ENCODE peak calls at places on chromosomes 12 and 14, in eight cellular contexts. E, P, J, Y, L, Q, M and H are unnamed samples.

GRCh38 chr14:21860172-21860571 is 186.6 kb upstream of the OR4E1 start:
- DNase-seq in E (peak), L (no peak), M (no peak), Y (no peak), P (no peak), Q (peak), J (peak), H (no peak)

GRCh38 chr14:102594514-102595175 is 2.2 kb downstream of the RCOR1 start:
- DNase-seq in L (peak), E (peak), Q (peak), J (peak), Y (no peak), P (peak), M (peak), H (peak)

GRCh38 chr14:103113774-103114173 is 9.5 kb upstream of the TNFAIP2 start:
- DNase-seq in E (no peak), P (no peak), M (no peak), Y (no peak), L (no peak), Q (no peak), J (no peak), H (no peak)

GRCh38 chr12:31363826-31364225 is 37.9 kb upstream of the SINHCAF start:
- DNase-seq in P (no peak), J (no peak), L (no peak), Y (no peak), E (no peak), M (no peak), Q (no peak), H (no peak)

GRCh38 chr12:107393043-107393725 is 292.4 kb upstream of the PWP1 start:
- DNase-seq in J (no peak), P (no peak), Y (no peak), L (no peak), E (no peak), M (no peak), Q (no peak), H (no peak)

GRCh38 chr12:30462249-30462648 is 233.4 kb downstream of the IPO8 start:
- DNase-seq in J (no peak), Y (no peak), P (no peak), E (no peak), M (no peak), L (no peak), Q (no peak), H (no peak)

GRCh38 chr12:123436017-123436964 is at the start of gene RILPL2:
- DNase-seq in M (peak), J (peak), P (peak), Y (peak), E (peak), Q (peak), L (peak), H (peak)

GRCh38 chr12:83700858-83701257 is 1014.2 kb downstream of the TMTC2 start:
- DNase-seq in J (no peak), L (no peak), E (peak), Y (no peak), M (no peak), Q (no peak), P (no peak), H (no peak)

GRCh38 chr12:77847060-77847541 is 16.4 kb downstream of the NAV3 start:
- DNase-seq in M (no peak), J (no peak), P (no peak), E (no peak), Q (no peak), Y (no peak), L (no peak), H (peak)

GRCh38 chr12:110546339-110546738 is 36.8 kb downstream of the PPTC7 start:
- DNase-seq in L (no peak), E (peak), M (no peak), P (no peak), J (peak), Y (no peak), Q (no peak), H (peak)

GRCh38 chr14:101877766-101878165 is 86.6 kb upstream of the DYNC1H1 start:
- DNase-seq in E (no peak), J (no peak), M (no peak), Y (no peak), Q (no peak), P (no peak), L (no peak), H (no peak)

GRCh38 chr12:98470469-98471082 is 44.8 kb upstream of the TMPO start:
- DNase-seq in P (no peak), Y (no peak), Q (no peak), L (peak), M (no peak), J (no peak), E (no peak), H (peak)

GRCh38 chr12:7108042-7108927 is 729 bp downstream of the C1RL start:
- DNase-seq in J (peak), Y (peak), L (peak), P (peak), E (peak), Q (peak), M (peak), H (peak)

GRCh38 chr12:128792881-128793280 is 30.9 kb downstream of the SLC15A4 start:
- DNase-seq in E (no peak), Y (no peak), P (peak), Q (no peak), L (no peak), J (no peak), M (no peak), H (no peak)

GRCh38 chr14:76250345-76250744 is 98.6 kb downstream of the GPATCH2L start:
- DNase-seq in M (no peak), Y (no peak), L (no peak), P (no peak), E (no peak), J (no peak), Q (no peak), H (no peak)

GRCh38 chr12:116426391-116427136 is 132.6 kb upstream of the MAP1LC3B2 start:
- DNase-seq in J (peak), Y (peak), M (no peak), Q (peak), P (peak), E (peak), L (peak), H (peak)

GRCh38 chr12:119236372-119236771 is 57.6 kb downstream of the HSPB8 start:
- DNase-seq in P (no peak), L (no peak), Y (no peak), J (no peak), E (no peak), M (no peak), Q (peak), H (no peak)

GRCh38 chr14:39488600-39488999 is 56.4 kb upstream of the FBXO33 start:
- DNase-seq in E (peak), Y (no peak), J (no peak), Q (peak), M (no peak), P (no peak), L (no peak), H (no peak)

GRCh38 chr12:18849080-18849479 is 111.2 kb downstream of the CAPZA3 start:
- DNase-seq in M (no peak), Y (no peak), L (no peak), E (peak), Q (no peak), P (no peak), J (peak), H (no peak)

GRCh38 chr12:65192963-65193516 is 23.7 kb downstream of the LEMD3 start:
- DNase-seq in J (no peak), M (no peak), Y (no peak), Q (no peak), E (no peak), P (no peak), L (no peak), H (no peak)

GRCh38 chr14:74552623-74553022 is 59.1 kb downstream of the ISCA2 start:
- DNase-seq in M (no peak), P (peak), L (peak), Q (no peak), J (no peak), E (no peak), Y (peak), H (no peak)

GRCh38 chr14:60565211-60565610 is 56.3 kb downstream of the SIX6 start:
- DNase-seq in L (no peak), Q (no peak), P (no peak), J (no peak), Y (no peak), E (peak), M (no peak), H (no peak)

GRCh38 chr14:103613517-103613916 is 15.5 kb upstream of the KLC1 start:
- DNase-seq in L (no peak), J (no peak), Q (no peak), P (no peak), M (no peak), E (no peak), Y (no peak), H (no peak)

GRCh38 chr12:103623716-103624115 is 36.6 kb downstream of the STAB2 start:
- DNase-seq in P (no peak), M (no peak), Y (no peak), Q (no peak), J (no peak), L (no peak), E (no peak), H (no peak)

GRCh38 chr12:95633671-95634465 is 82.6 kb upstream of the USP44 start:
- DNase-seq in L (no peak), E (no peak), P (no peak), Q (no peak), M (no peak), Y (no peak), J (no peak), H (peak)

GRCh38 chr14:50906326-50906725 is 34.5 kb downstream of the ABHD12B start:
- DNase-seq in Q (no peak), E (no peak), L (no peak), M (no peak), J (no peak), Y (no peak), P (no peak), H (no peak)

GRCh38 chr14:62126885-62127478 is 364.8 kb downstream of the SNAPC1 start:
- DNase-seq in M (no peak), E (peak), Q (peak), P (no peak), L (no peak), Y (no peak), J (peak), H (peak)

GRCh38 chr14:56235388-56235787 is 117.2 kb downstream of the PELI2 start:
- DNase-seq in M (no peak), E (no peak), J (no peak), L (no peak), P (no peak), Q (no peak), Y (no peak), H (no peak)

GRCh38 chr12:16121953-16122352 is 155.5 kb downstream of the SLC15A5 start:
- DNase-seq in Y (no peak), M (no peak), J (no peak), P (no peak), L (no peak), Q (peak), E (no peak), H (no peak)

GRCh38 chr14:70885343-70886014 is 21.8 kb upstream of the PCNX1 start:
- DNase-seq in Y (no peak), P (no peak), Q (no peak), M (no peak), L (no peak), E (no peak), J (no peak), H (no peak)

GRCh38 chr12:93536766-93537515 is 35.5 kb upstream of the SOCS2 start:
- DNase-seq in E (peak), P (no peak), J (no peak), Y (no peak), Q (no peak), M (no peak), L (no peak), H (no peak)

GRCh38 chr12:127273621-127274020 is 993.3 kb upstream of the TMEM132C start:
- DNase-seq in M (no peak), P (no peak), Q (no peak), J (no peak), Y (no peak), E (peak), L (no peak), H (peak)

GRCh38 chr12:113135178-113136127 is at the start of gene RASAL1:
- DNase-seq in L (peak), Y (no peak), Q (peak), J (peak), M (peak), P (no peak), E (no peak), H (peak)
- TF ChIP-seq CTCF in L (peak), Y (no peak), Q (peak), J (peak), M (peak), P (no peak), E (peak), H (no peak)

GRCh38 chr14:52399886-52400599 is 85.9 kb downstream of the PTGER2 start:
- DNase-seq in M (no peak), Q (peak), P (no peak), Y (no peak), J (no peak), E (no peak), L (no peak), H (no peak)
- H3K27ac ChIP-seq in M (no peak), Q (no peak), P (no peak), Y (no peak), J (no peak), E (no peak), L (no peak), H (no peak)

GRCh38 chr14:67886221-67886620 is 66.6 kb downstream of the RAD51B start:
- DNase-seq in J (no peak), M (no peak), E (no peak), Y (no peak), Q (no peak), P (no peak), L (no peak), H (no peak)

GRCh38 chr14:67887478-67887877 is 67.9 kb downstream of the RAD51B start:
- DNase-seq in Q (no peak), M (no peak), L (no peak), J (no peak), E (no peak), Y (no peak), P (no peak), H (no peak)

GRCh38 chr14:67882973-67883372 is 63.4 kb downstream of the RAD51B start:
- DNase-seq in Y (no peak), P (no peak), E (no peak), L (no peak), Q (no peak), M (no peak), J (no peak), H (no peak)

GRCh38 chr14:67881225-67881624 is 61.6 kb downstream of the RAD51B start:
- DNase-seq in M (no peak), P (no peak), Y (no peak), J (no peak), L (no peak), Q (no peak), E (no peak), H (no peak)

DNA sequence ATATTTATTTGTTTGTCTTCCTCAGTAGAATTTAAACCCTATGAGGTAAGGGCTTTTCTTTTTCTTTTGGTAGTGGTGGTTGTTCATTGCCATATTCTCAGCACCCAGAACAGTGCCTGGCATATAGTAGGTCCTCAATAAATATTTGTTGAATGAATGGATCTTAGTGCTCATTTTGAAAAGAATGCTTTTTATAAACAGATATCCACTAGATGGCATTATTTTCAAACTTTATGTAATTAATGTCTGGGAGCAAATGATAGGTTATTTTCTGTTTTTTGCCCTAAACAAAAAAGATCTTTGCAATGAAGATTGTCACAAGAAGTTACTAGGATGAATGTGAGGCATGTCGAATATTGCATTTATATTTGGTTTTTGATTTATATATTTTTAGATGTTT is 64.1 kb downstream of the RAD51B start:
- DNase-seq in M (no peak), P (no peak), Y (no peak), Q (no peak), J (peak), E (no peak), L (no peak), H (peak)
- TF ChIP-seq CTCF in M (no peak), P (peak), Y (no peak), Q (no peak), J (peak), E (no peak), L (peak), H (no peak)

GRCh38 chr12:57610553-57611115 is 601 bp upstream of the ARHGEF25 start:
- DNase-seq in Y (peak), L (no peak), E (no peak), J (no peak), M (no peak), Q (peak), P (peak), H (no peak)
- H3K27ac ChIP-seq in Y (peak), L (peak), E (no peak), J (peak), M (no peak), Q (no peak), P (peak), H (peak)